ENCODE peak calls at places on chromosomes 6 and 20, in six cellular contexts. One of them, this sample, is unnamed.

GRCh38 chr6:20559924-20560551 is 25.8 kb downstream of the CDKAL1 start:
- DNase-seq in hepatocyte: no peak
- DNase-seq in HL-60: no peak
- DNase-seq in thoracic aorta: no peak
- DNase-seq in tibial artery: no peak
- DNase-seq in SK-N-SH: peak; percentile 35
- DNase-seq in this sample: no peak

GRCh38 chr6:16799279-16800193 is 38.3 kb upstream of the ATXN1 start:
- DNase-seq in SK-N-SH: peak; percentile 37
- DNase-seq in HL-60: no peak
- DNase-seq in hepatocyte: no peak
- DNase-seq in thoracic aorta: no peak
- DNase-seq in tibial artery: no peak
- DNase-seq in this sample: no peak

GRCh38 chr20:53576195-53576580 is 17.5 kb downstream of the ZNF217 start:
- DNase-seq in thoracic aorta: no peak
- DNase-seq in SK-N-SH: no peak
- DNase-seq in tibial artery: no peak
- DNase-seq in HL-60: no peak
- DNase-seq in hepatocyte: no peak
- DNase-seq in this sample: no peak

GRCh38 chr6:33787954-33788693 is 806 bp downstream of the LEMD2 start:
- DNase-seq in tibial artery: peak; percentile 88
- DNase-seq in thoracic aorta: no peak
- DNase-seq in hepatocyte: peak; percentile 81
- DNase-seq in SK-N-SH: peak; percentile 87
- DNase-seq in HL-60: peak; percentile 92
- DNase-seq in this sample: peak; percentile 77

GRCh38 chr6:136547336-136547735 is 2.9 kb downstream of the MAP7 start:
- DNase-seq in SK-N-SH: peak; percentile 61
- DNase-seq in HL-60: no peak
- DNase-seq in hepatocyte: peak; percentile 56
- DNase-seq in tibial artery: no peak
- DNase-seq in thoracic aorta: no peak
- DNase-seq in this sample: no peak

GRCh38 chr6:90251295-90251992 is 45.2 kb downstream of the BACH2 start:
- DNase-seq in HL-60: no peak
- DNase-seq in tibial artery: no peak
- DNase-seq in SK-N-SH: no peak
- DNase-seq in thoracic aorta: no peak
- DNase-seq in hepatocyte: no peak
- DNase-seq in this sample: no peak

GRCh38 chr6:21164768-21165326 is 428.7 kb upstream of the SOX4 start:
- DNase-seq in tibial artery: no peak
- DNase-seq in HL-60: no peak
- DNase-seq in thoracic aorta: no peak
- DNase-seq in SK-N-SH: no peak
- DNase-seq in hepatocyte: no peak
- DNase-seq in this sample: no peak

GRCh38 chr6:143348531-143348930 is 102.0 kb downstream of the ADAT2 start:
- DNase-seq in HL-60: no peak
- DNase-seq in tibial artery: no peak
- DNase-seq in SK-N-SH: no peak
- DNase-seq in hepatocyte: no peak
- DNase-seq in thoracic aorta: no peak
- DNase-seq in this sample: no peak

GRCh38 chr6:107489636-107490567 is at the start of gene SOBP:
- DNase-seq in tibial artery: peak; percentile 81
- DNase-seq in hepatocyte: peak; percentile 78
- DNase-seq in SK-N-SH: peak; percentile 96
- DNase-seq in HL-60: no peak
- DNase-seq in thoracic aorta: no peak
- DNase-seq in this sample: peak; percentile 80

GRCh38 chr6:139891471-139891870 is 517.0 kb upstream of the CITED2 start:
- DNase-seq in hepatocyte: no peak
- DNase-seq in thoracic aorta: no peak
- DNase-seq in HL-60: no peak
- DNase-seq in tibial artery: no peak
- DNase-seq in SK-N-SH: no peak
- DNase-seq in this sample: no peak

GRCh38 chr20:63536241-63536977 is 767 bp downstream of the PTK6 start:
- DNase-seq in hepatocyte: no peak
- DNase-seq in SK-N-SH: peak; percentile 92
- DNase-seq in tibial artery: no peak
- DNase-seq in HL-60: no peak
- DNase-seq in thoracic aorta: no peak
- DNase-seq in this sample: no peak

GRCh38 chr6:31877125-31877650 is 1.6 kb downstream of the SLC44A4 start:
- DNase-seq in hepatocyte: peak; percentile 48
- DNase-seq in SK-N-SH: peak; percentile 10
- DNase-seq in HL-60: no peak
- DNase-seq in tibial artery: no peak
- DNase-seq in thoracic aorta: no peak
- DNase-seq in this sample: no peak

GRCh38 chr6:170292778-170293164 is 1.9 kb upstream of the DLL1 start:
- DNase-seq in thoracic aorta: no peak
- DNase-seq in tibial artery: no peak
- DNase-seq in SK-N-SH: peak; percentile 52
- DNase-seq in hepatocyte: no peak
- DNase-seq in HL-60: no peak
- DNase-seq in this sample: no peak

GRCh38 chr6:18514180-18514579 is 127.0 kb downstream of the RNF144B start:
- DNase-seq in hepatocyte: no peak
- DNase-seq in tibial artery: no peak
- DNase-seq in HL-60: no peak
- DNase-seq in thoracic aorta: no peak
- DNase-seq in SK-N-SH: no peak
- DNase-seq in this sample: no peak

GRCh38 chr6:3328145-3328544 is 69.4 kb downstream of the PSMG4 start:
- DNase-seq in hepatocyte: no peak
- DNase-seq in thoracic aorta: no peak
- DNase-seq in tibial artery: no peak
- DNase-seq in SK-N-SH: no peak
- DNase-seq in HL-60: no peak
- DNase-seq in this sample: no peak

GRCh38 chr6:89954721-89955148 is 60.5 kb downstream of the GJA10 start:
- DNase-seq in hepatocyte: no peak
- DNase-seq in HL-60: no peak
- DNase-seq in SK-N-SH: no peak
- DNase-seq in thoracic aorta: no peak
- DNase-seq in tibial artery: no peak
- DNase-seq in this sample: no peak

GRCh38 chr6:158022749-158023596 is 41.3 kb downstream of the SYNJ2 start:
- DNase-seq in HL-60: no peak
- DNase-seq in tibial artery: no peak
- DNase-seq in thoracic aorta: no peak
- DNase-seq in SK-N-SH: no peak
- DNase-seq in hepatocyte: peak; percentile 3
- DNase-seq in this sample: peak; percentile 8

GRCh38 chr20:34581341-34582189 is 23.0 kb downstream of the MAP1LC3A start:
- DNase-seq in SK-N-SH: no peak
- DNase-seq in hepatocyte: peak; percentile 49
- DNase-seq in tibial artery: no peak
- DNase-seq in HL-60: no peak
- DNase-seq in thoracic aorta: no peak
- DNase-seq in this sample: peak; percentile 42

GRCh38 chr20:23195635-23196034 is 109.5 kb upstream of the CD93 start:
- DNase-seq in HL-60: peak; percentile 24
- DNase-seq in hepatocyte: no peak
- DNase-seq in SK-N-SH: no peak
- DNase-seq in tibial artery: no peak
- DNase-seq in thoracic aorta: no peak
- DNase-seq in this sample: no peak

GRCh38 chr20:34420146-34420545 is 57.1 kb downstream of the ITCH start:
- DNase-seq in HL-60: no peak
- DNase-seq in SK-N-SH: no peak
- DNase-seq in tibial artery: no peak
- DNase-seq in thoracic aorta: no peak
- DNase-seq in hepatocyte: no peak
- DNase-seq in this sample: no peak

GRCh38 chr6:168609026-168609685 is 168.2 kb downstream of the SMOC2 start:
- DNase-seq in SK-N-SH: no peak
- DNase-seq in HL-60: no peak
- DNase-seq in tibial artery: no peak
- DNase-seq in thoracic aorta: no peak
- DNase-seq in hepatocyte: no peak
- DNase-seq in this sample: no peak

GRCh38 chr6:147782302-147782701 is 273.8 kb downstream of the SAMD5 start:
- DNase-seq in thoracic aorta: no peak
- DNase-seq in HL-60: no peak
- DNase-seq in SK-N-SH: no peak
- DNase-seq in hepatocyte: peak; percentile 40
- DNase-seq in tibial artery: no peak
- DNase-seq in this sample: no peak

GRCh38 chr6:132466952-132467351 is 46.0 kb downstream of the STX7 start:
- DNase-seq in SK-N-SH: no peak
- DNase-seq in tibial artery: no peak
- DNase-seq in HL-60: no peak
- DNase-seq in thoracic aorta: no peak
- DNase-seq in hepatocyte: no peak
- DNase-seq in this sample: no peak

GRCh38 chr6:81769834-81770233 is 17.4 kb upstream of the TENT5A start:
- DNase-seq in SK-N-SH: no peak
- DNase-seq in HL-60: no peak
- DNase-seq in thoracic aorta: no peak
- DNase-seq in tibial artery: no peak
- DNase-seq in hepatocyte: no peak
- DNase-seq in this sample: no peak

GRCh38 chr20:1619861-1620444 is at the start of gene SIRPB1:
- DNase-seq in HL-60: peak; percentile 92
- DNase-seq in SK-N-SH: no peak
- DNase-seq in tibial artery: no peak
- DNase-seq in hepatocyte: peak; percentile 2
- DNase-seq in thoracic aorta: no peak
- DNase-seq in this sample: no peak

GRCh38 chr6:26175428-26176181 is 88.4 kb downstream of the HFE start:
- DNase-seq in tibial artery: no peak
- DNase-seq in hepatocyte: peak; percentile 58
- DNase-seq in HL-60: peak; percentile 78
- DNase-seq in thoracic aorta: no peak
- DNase-seq in SK-N-SH: no peak
- DNase-seq in this sample: no peak

GRCh38 chr20:57398901-57399535 is 7.8 kb downstream of the RBM38 start:
- DNase-seq in tibial artery: no peak
- DNase-seq in SK-N-SH: no peak
- DNase-seq in thoracic aorta: no peak
- DNase-seq in hepatocyte: no peak
- DNase-seq in HL-60: no peak
- DNase-seq in this sample: no peak
- TF ChIP-seq CTCF in tibial artery: no peak
- TF ChIP-seq CTCF in SK-N-SH: no peak
- TF ChIP-seq CTCF in thoracic aorta: no peak
- TF ChIP-seq CTCF in hepatocyte: no peak
- TF ChIP-seq CTCF in HL-60: no peak
- TF ChIP-seq CTCF in this sample: no peak

GRCh38 chr6:129646140-129646569 is 63.8 kb downstream of the ARHGAP18 start:
- DNase-seq in hepatocyte: no peak
- DNase-seq in HL-60: no peak
- DNase-seq in SK-N-SH: no peak
- DNase-seq in tibial artery: no peak
- DNase-seq in thoracic aorta: no peak
- DNase-seq in this sample: no peak
- H3K27ac ChIP-seq in hepatocyte: peak overlapping the region; percentile 22
- H3K27ac ChIP-seq in HL-60: no peak overlapping the region
- H3K27ac ChIP-seq in SK-N-SH: peak overlapping the region; percentile 91
- H3K27ac ChIP-seq in tibial artery: no peak overlapping the region
- H3K27ac ChIP-seq in thoracic aorta: no peak overlapping the region
- H3K27ac ChIP-seq in this sample: peak overlapping the region; percentile 67

DNA sequence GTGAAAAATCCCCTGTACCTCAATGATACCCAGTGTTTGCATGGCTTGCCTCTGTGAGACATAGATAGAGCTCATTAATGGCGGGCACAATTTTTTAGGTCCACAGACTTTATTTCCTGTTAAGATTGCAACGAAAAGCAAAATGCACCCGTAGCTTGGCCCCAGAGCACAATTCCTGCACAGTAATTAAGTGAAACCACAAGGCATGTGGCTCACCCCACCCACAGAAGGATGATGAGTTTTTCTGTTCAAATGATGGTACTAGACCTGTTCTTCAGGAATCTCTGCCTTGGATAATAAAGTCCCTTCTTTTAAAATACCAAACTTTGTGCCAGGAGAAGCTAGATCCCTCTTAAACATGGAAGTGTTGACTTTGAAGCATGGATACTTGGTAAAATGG is 738.1 kb downstream of the QKI start:
- DNase-seq in thoracic aorta: no peak
- DNase-seq in tibial artery: no peak
- DNase-seq in HL-60: no peak
- DNase-seq in hepatocyte: no peak
- DNase-seq in SK-N-SH: no peak
- DNase-seq in this sample: no peak
- H3K4me3 ChIP-seq in thoracic aorta: no peak overlapping the region
- H3K4me3 ChIP-seq in tibial artery: no peak overlapping the region
- H3K4me3 ChIP-seq in HL-60: no peak overlapping the region
- H3K4me3 ChIP-seq in hepatocyte: no peak overlapping the region
- H3K4me3 ChIP-seq in SK-N-SH: no peak overlapping the region
- H3K4me3 ChIP-seq in this sample: no peak overlapping the region

GRCh38 chr6:79468116-79468515 is 69.1 kb downstream of the LCA5 start:
- DNase-seq in SK-N-SH: no peak
- DNase-seq in HL-60: no peak
- DNase-seq in thoracic aorta: no peak
- DNase-seq in hepatocyte: no peak
- DNase-seq in tibial artery: no peak
- DNase-seq in this sample: no peak

GRCh38 chr6:79468587-79468986 is 68.6 kb downstream of the LCA5 start:
- DNase-seq in thoracic aorta: no peak
- DNase-seq in tibial artery: no peak
- DNase-seq in hepatocyte: no peak
- DNase-seq in HL-60: no peak
- DNase-seq in SK-N-SH: no peak
- DNase-seq in this sample: no peak

GRCh38 chr6:79463721-79464120 is 73.5 kb downstream of the LCA5 start:
- DNase-seq in tibial artery: no peak
- DNase-seq in thoracic aorta: no peak
- DNase-seq in HL-60: no peak
- DNase-seq in SK-N-SH: no peak
- DNase-seq in hepatocyte: peak; percentile 74
- DNase-seq in this sample: no peak

GRCh38 chr6:79467716-79468115 is 69.5 kb downstream of the LCA5 start:
- DNase-seq in HL-60: no peak
- DNase-seq in thoracic aorta: no peak
- DNase-seq in tibial artery: no peak
- DNase-seq in SK-N-SH: peak; percentile 7
- DNase-seq in hepatocyte: no peak
- DNase-seq in this sample: no peak

GRCh38 chr6:79466222-79466834 is 70.9 kb downstream of the LCA5 start:
- DNase-seq in hepatocyte: peak; percentile 21
- DNase-seq in SK-N-SH: peak; percentile 36
- DNase-seq in thoracic aorta: no peak
- DNase-seq in tibial artery: no peak
- DNase-seq in HL-60: no peak
- DNase-seq in this sample: no peak
- TF ChIP-seq CTCF in hepatocyte: peak; percentile 66
- TF ChIP-seq CTCF in SK-N-SH: peak; percentile 64
- TF ChIP-seq CTCF in thoracic aorta: peak; percentile 29
- TF ChIP-seq CTCF in tibial artery: peak; percentile 43
- TF ChIP-seq CTCF in HL-60: no peak
- TF ChIP-seq CTCF in this sample: peak; percentile 67